ENCODE peak calls at places on chromosomes 2 and 18, in six cellular contexts. N, I, D, S, Y and A are unnamed samples.
A peak's percentile ranks its signal among the peaks of the same experiment; 100 is the strongest.

GRCh38 chr2:4012197-4012596 is 308.8 kb downstream of the DCDC2C start:
- DNase-seq in N (no peak), Y (no peak), I (no peak), S (no peak), D (no peak), A (no peak)

GRCh38 chr2:110876167-110876999 is 144.0 kb downstream of the ACOXL start:
- DNase-seq in N (no peak), D (no peak), S (no peak), I (no peak), Y (no peak), A (no peak)

GRCh38 chr18:11962586-11962985 is 18.7 kb upstream of the IMPA2 start:
- DNase-seq in I (no peak), N (no peak), D (no peak), Y (no peak), S (no peak), A (no peak)

GRCh38 chr18:60053747-60054304 is 154.0 kb downstream of the PMAIP1 start:
- DNase-seq in Y (no peak), S (no peak), I (no peak), D (no peak), N (no peak), A (no peak)

GRCh38 chr2:16665746-16666452 is at the start of gene CYRIA:
- DNase-seq in I (peak; percentile 38), D (no peak), S (peak; percentile 81), Y (peak; percentile 16), N (peak; percentile 75), A (peak; percentile 74)

GRCh38 chr2:45283764-45284620 is 274.7 kb upstream of the SIX2 start:
- DNase-seq in D (no peak), I (no peak), Y (no peak), N (no peak), S (no peak), A (no peak)

GRCh38 chr18:2387588-2387987 is 183.7 kb downstream of the METTL4 start:
- DNase-seq in S (no peak), N (no peak), I (no peak), D (no peak), Y (no peak), A (no peak)

GRCh38 chr2:46684661-46685060 is 205.3 kb downstream of the TMEM247 start:
- DNase-seq in N (no peak), S (no peak), Y (no peak), I (no peak), D (no peak), A (no peak)

GRCh38 chr2:174603280-174603679 is 5.7 kb upstream of the WIPF1 start:
- DNase-seq in D (no peak), S (peak; percentile 56), Y (peak; percentile 58), N (peak; percentile 69), I (peak; percentile 58), A (peak; percentile 34)

GRCh38 chr2:163717474-163717873 is 18.3 kb downstream of the FIGN start:
- DNase-seq in D (no peak), Y (no peak), S (no peak), N (no peak), I (no peak), A (no peak)

GRCh38 chr2:204335642-204336041 is 209.6 kb upstream of the PARD3B start:
- DNase-seq in S (no peak), N (no peak), I (no peak), D (no peak), Y (no peak), A (no peak)

GRCh38 chr18:75162467-75162866 is 46.5 kb downstream of the PTGR3 start:
- DNase-seq in D (no peak), I (no peak), S (no peak), Y (no peak), N (no peak), A (no peak)

GRCh38 chr18:4677006-4677405 is 221.9 kb upstream of the DLGAP1 start:
- DNase-seq in N (no peak), S (no peak), Y (no peak), I (no peak), D (no peak), A (no peak)

GRCh38 chr2:62196278-62196901 is 475 bp downstream of the B3GNT2 start:
- DNase-seq in I (peak; percentile 62), D (peak; percentile 63), N (peak; percentile 53), Y (peak; percentile 64), S (peak; percentile 57), A (peak; percentile 59)

GRCh38 chr2:240424341-240425235 is 10.9 kb upstream of the GPC1 start:
- DNase-seq in N (peak; percentile 4), Y (no peak), S (peak; percentile 35), I (no peak), D (peak; percentile 38), A (no peak)

GRCh38 chr18:55300469-55301195 is 287.4 kb downstream of the TCF4 start:
- DNase-seq in I (no peak), S (no peak), D (no peak), Y (no peak), N (no peak), A (no peak)